ENCODE peak calls at places on chromosomes 1 and 21, in seven cellular contexts. U is HepG2, Z is endothelial cell of umbilical vein, X is K562, W is HCT116, D is GM12878, V is H1. N is an unnamed sample.

GRCh38 chr1:33975961-33976360 is 112.1 kb downstream of the HMGB4 start:
- DNase-seq in D (no peak), V (no peak), W (no peak), Z (no peak), U (no peak), X (no peak), N (no peak)

GRCh38 chr1:119340861-119341261 is 27.7 kb upstream of the HAO2 start:
- DNase-seq in Z (no peak), D (no peak), X (no peak), U (no peak), W (no peak), V (no peak), N (no peak)

GRCh38 chr1:36108314-36108713 is 16.7 kb downstream of the COL8A2 start:
- DNase-seq in U (no peak), W (no peak), D (no peak), X (no peak), V (no peak), Z (no peak), N (no peak)

GRCh38 chr1:64246294-64246917 is 43.0 kb downstream of the UBE2U start:
- DNase-seq in Z (peak), D (no peak), X (peak), V (no peak), U (peak), W (no peak), N (peak)

GRCh38 chr1:160981584-160982411 is 27.2 kb upstream of the ITLN2 start:
- DNase-seq in U (no peak), X (no peak), W (no peak), D (no peak), V (peak), Z (no peak), N (no peak)

GRCh38 chr1:100646000-100646399 is 73.5 kb upstream of the VCAM1 start:
- DNase-seq in Z (no peak), W (no peak), U (no peak), D (no peak), X (no peak), V (no peak), N (no peak)

GRCh38 chr1:248144513-248145198 is at the start of gene OR2M5:
- DNase-seq in W (no peak), X (no peak), U (no peak), V (no peak), D (no peak), Z (no peak), N (no peak)

GRCh38 chr1:232486006-232486405 is 143.9 kb downstream of the SIPA1L2 start:
- DNase-seq in X (no peak), D (no peak), U (no peak), V (no peak), Z (no peak), W (no peak), N (no peak)

GRCh38 chr1:198287916-198288315 is 131.1 kb downstream of the NEK7 start:
- DNase-seq in D (no peak), X (no peak), W (no peak), Z (no peak), V (no peak), U (no peak), N (no peak)

GRCh38 chr1:17878837-17879236 is 123.7 kb downstream of the ACTL8 start:
- DNase-seq in U (no peak), V (no peak), X (no peak), Z (no peak), W (no peak), D (no peak), N (no peak)
- H3K9ac ChIP-seq in U (no peak), V (no peak), X (no peak), Z (no peak), W (no peak), D (no peak), N (no peak)

DNA sequence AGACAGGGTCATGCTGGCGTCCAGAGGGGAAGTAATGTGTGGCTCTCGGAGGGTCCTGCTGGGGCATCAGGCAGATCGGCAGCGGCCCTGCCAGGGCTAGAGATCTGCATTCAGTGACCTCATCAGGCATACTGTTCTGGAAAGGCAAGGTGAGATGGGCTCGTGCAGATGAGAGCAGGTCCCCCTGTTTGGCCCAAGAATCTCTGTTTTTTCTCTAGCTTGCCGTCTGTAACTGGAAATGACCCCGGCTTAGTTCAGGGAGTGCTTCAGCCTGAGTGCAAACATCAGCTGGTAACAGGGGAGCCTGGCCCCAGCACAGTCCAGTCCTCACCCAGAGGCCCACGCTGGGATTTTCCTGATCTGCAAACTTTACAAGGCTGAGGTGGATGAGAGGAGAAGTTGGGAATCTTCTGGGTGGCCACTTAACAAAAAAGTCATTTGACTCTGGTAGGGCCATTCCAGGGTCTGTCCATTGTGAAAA is 2.1 kb downstream of the FAM163A start:
- DNase-seq in D (no peak), W (no peak), V (no peak), X (no peak), Z (no peak), U (no peak), N (no peak)
- TF ChIP-seq EZH2 in D (no peak), W (no peak), V (no peak), X (no peak), Z (no peak), U (no peak), N (no peak)

GRCh38 chr21:45947716-45948255 is 33.8 kb upstream of the COL6A1 start:
- DNase-seq in Z (no peak), V (no peak), U (no peak), D (no peak), W (no peak), X (no peak), N (no peak)
- TF ChIP-seq POLR2AphosphoS5 in Z (no peak), V (no peak), U (no peak), D (no peak), W (no peak), X (no peak), N (no peak)

DNA sequence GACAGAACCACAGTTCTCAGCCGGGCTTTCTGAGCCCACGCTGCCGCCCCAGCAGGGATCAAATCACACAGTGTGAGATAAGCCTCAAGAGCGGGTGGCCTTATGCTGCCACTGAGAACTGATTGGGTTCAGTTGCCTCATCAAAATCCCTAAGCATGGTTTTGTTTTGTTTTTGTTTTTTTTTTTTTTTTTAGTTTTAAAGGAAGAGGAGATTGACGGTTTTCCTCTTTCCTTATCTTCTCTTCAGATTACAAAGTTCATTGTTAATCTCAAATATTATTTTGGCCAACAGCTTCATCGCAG is 633 bp downstream of the COA6 start:
- DNase-seq in Z (no peak), X (no peak), V (no peak), W (no peak), D (no peak), U (no peak), N (no peak)
- H3K9ac ChIP-seq in Z (peak), X (peak), V (peak), W (peak), D (peak), U (peak), N (peak)

DNA sequence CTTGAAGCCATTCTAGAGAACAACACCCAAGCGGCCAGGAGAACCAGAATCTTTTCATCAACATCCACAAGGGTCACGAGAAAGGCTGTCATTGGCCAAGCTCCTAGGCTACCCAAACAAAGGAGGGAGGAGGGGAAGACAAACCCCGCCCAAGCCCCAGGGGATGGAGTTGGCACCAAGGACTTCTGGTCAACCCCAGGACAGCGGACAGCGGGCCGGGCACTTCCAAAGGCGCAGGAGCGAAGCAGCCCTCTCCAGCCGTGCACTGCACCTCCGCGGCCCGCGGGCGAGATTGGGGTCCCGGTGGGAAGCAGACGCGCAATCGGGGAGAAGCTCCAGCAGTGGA is at the start of gene CLIC6:
- DNase-seq in W (no peak), X (no peak), U (no peak), Z (no peak), D (no peak), V (no peak), N (no peak)
- TF ChIP-seq EZH2 in W (no peak), X (no peak), U (no peak), Z (no peak), D (no peak), V (no peak), N (no peak)

GRCh38 chr1:22887491-22887890 is 85.2 kb downstream of the LACTBL1 start:
- DNase-seq in X (no peak), Z (no peak), V (no peak), D (no peak), W (no peak), U (no peak), N (no peak)
- TF ChIP-seq POLR2AphosphoS5 in X (no peak), Z (no peak), V (no peak), D (no peak), W (no peak), U (no peak), N (no peak)

DNA sequence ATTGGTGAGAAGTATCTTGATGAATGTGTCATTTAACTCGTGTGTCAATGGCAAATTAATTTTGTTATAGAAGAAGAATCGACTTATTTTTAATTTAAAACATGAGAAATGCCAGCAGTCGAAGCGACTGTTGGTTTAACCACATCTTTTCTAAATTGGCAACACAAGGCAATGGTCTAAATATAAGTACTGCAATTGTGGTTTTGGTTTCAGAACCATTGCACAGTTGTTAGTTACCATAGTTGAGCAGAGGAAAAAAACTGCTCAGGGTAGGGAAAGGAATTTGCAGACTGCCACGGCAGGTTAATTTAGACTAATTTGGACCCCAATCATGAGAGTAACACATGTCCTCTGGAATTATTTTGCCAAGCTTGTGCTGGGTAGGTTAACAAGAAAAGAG is 185.6 kb upstream of the RUNX1 start:
- DNase-seq in D (peak), Z (no peak), X (no peak), W (no peak), V (no peak), U (no peak), N (no peak)
- H3K9ac ChIP-seq in D (no peak), Z (no peak), X (no peak), W (no peak), V (no peak), U (no peak), N (no peak)

DNA sequence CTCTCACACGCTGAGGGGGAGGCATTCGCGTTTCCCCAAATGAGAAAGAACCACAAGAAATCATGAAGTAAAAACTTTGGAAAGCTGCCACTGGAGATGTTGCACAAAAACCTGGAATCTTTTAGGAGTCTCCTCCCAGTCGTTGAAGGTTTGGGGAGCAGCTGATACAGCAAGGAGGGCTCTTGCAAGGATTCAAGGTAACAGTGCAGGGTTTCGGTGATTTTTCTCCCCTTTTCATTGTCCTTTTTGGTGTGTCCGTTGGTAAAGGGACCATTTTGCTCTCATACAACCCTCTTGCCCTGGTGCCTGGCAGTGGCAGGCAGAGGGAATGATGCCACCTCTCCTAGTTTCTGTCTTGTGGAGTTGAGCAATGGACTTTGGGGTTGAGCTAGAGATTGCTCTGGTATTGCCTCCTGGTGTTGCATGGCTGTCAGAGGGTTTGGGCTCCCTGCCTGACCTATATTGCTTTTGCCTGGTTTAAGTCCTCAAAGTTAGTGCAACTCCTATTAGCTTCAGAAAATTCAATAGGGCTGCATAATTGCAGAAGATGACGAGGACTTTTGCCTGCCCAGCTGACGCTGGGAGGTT is 872 bp downstream of the BRINP2 start:
- DNase-seq in W (no peak), D (no peak), Z (no peak), V (no peak), X (no peak), U (no peak), N (no peak)
- TF ChIP-seq EZH2 in W (no peak), D (no peak), Z (no peak), V (peak), X (no peak), U (no peak), N (no peak)

DNA sequence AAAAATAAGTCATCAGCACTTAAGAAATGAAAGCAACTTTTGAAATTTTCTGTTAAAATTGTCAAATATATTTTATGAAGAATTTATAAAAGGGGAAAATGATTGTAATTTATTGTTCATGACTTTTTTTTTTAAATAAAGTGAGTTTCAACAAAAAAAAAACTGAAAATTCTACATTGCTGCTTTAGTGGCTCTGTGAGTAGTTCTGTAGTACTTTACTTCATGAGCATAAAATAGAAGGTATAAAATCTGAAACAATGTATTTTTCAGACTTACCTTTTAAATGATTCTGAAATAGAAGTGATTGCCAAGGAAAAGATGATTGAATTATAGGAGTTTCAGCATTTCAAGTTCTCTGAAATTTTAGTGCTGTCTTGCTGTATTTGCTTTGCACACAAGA is 13.8 kb downstream of the PDIK1L start:
- DNase-seq in X (no peak), W (no peak), U (no peak), V (no peak), Z (no peak), D (no peak), N (no peak)
- TF ChIP-seq POLR2AphosphoS5 in X (no peak), W (no peak), U (no peak), V (no peak), Z (no peak), D (no peak), N (no peak)

GRCh38 chr1:5953386-5953785 is 38.8 kb downstream of the NPHP4 start:
- DNase-seq in U (no peak), Z (no peak), V (no peak), X (no peak), D (no peak), W (no peak), N (no peak)
- H3K9ac ChIP-seq in U (no peak), Z (no peak), V (no peak), X (peak), D (no peak), W (no peak), N (no peak)

N was measured in SK-N-MC.